ENCODE peak calls at places on chromosome 7, in six cellular contexts. M is keratinocyte, S is Karpas-422, V is colonic mucosa, G is kidney, F is GM23248. E is an unnamed sample. For H3K4me1, the result is how much of the 10 kb centered on the place peaks cover.

GRCh38 chr7:40674316-40674715 is 539.5 kb downstream of the SUGCT start:
- DNase-seq in M (no peak), F (no peak), S (no peak), V (no peak), G (no peak), E (no peak)

GRCh38 chr7:36284470-36284869 is 105.2 kb upstream of the ANLN start:
- DNase-seq in G (no peak), S (peak), F (no peak), V (no peak), M (no peak), E (peak)

GRCh38 chr7:13532028-13532753 is 457.3 kb downstream of the ETV1 start:
- DNase-seq in F (no peak), M (no peak), S (peak), G (no peak), V (no peak), E (no peak)

GRCh38 chr7:101936223-101936611 is 118.8 kb downstream of the CUX1 start:
- DNase-seq in M (no peak), V (peak), F (no peak), S (no peak), G (no peak), E (peak)

GRCh38 chr7:35268953-35269352 is 15.1 kb upstream of the TBX20 start:
- DNase-seq in M (no peak), V (no peak), S (no peak), G (no peak), F (no peak), E (no peak)

GRCh38 chr7:50803359-50804337 is 21.0 kb upstream of the GRB10 start:
- DNase-seq in V (no peak), G (no peak), M (no peak), F (peak), S (no peak), E (no peak)

GRCh38 chr7:117656806-117657205 is 177.0 kb downstream of the CFTR start:
- DNase-seq in F (no peak), S (no peak), M (no peak), V (no peak), G (no peak), E (no peak)

GRCh38 chr7:155752756-155753445 is 59.4 kb downstream of the SHH start:
- DNase-seq in F (no peak), V (no peak), S (no peak), G (no peak), M (no peak), E (no peak)

GRCh38 chr7:27197137-27198042 is 2.5 kb downstream of the HOXA13 start:
- DNase-seq in M (no peak), F (no peak), S (no peak), V (no peak), G (no peak), E (peak)

GRCh38 chr7:40757097-40757496 is 622.3 kb downstream of the SUGCT start:
- DNase-seq in S (no peak), M (no peak), G (no peak), F (no peak), V (no peak), E (peak)

GRCh38 chr7:84194484-84195260 is at the start of gene SEMA3A:
- DNase-seq in M (no peak), V (peak), G (no peak), F (peak), S (no peak), E (peak)

GRCh38 chr7:13327669-13328068 is 640.2 kb downstream of the ARL4A start:
- DNase-seq in M (no peak), V (no peak), F (peak), G (no peak), S (no peak), E (no peak)

GRCh38 chr7:28096713-28097112 is 83.9 kb downstream of the JAZF1 start:
- DNase-seq in F (peak), M (no peak), S (peak), G (no peak), V (peak), E (peak)

DNA sequence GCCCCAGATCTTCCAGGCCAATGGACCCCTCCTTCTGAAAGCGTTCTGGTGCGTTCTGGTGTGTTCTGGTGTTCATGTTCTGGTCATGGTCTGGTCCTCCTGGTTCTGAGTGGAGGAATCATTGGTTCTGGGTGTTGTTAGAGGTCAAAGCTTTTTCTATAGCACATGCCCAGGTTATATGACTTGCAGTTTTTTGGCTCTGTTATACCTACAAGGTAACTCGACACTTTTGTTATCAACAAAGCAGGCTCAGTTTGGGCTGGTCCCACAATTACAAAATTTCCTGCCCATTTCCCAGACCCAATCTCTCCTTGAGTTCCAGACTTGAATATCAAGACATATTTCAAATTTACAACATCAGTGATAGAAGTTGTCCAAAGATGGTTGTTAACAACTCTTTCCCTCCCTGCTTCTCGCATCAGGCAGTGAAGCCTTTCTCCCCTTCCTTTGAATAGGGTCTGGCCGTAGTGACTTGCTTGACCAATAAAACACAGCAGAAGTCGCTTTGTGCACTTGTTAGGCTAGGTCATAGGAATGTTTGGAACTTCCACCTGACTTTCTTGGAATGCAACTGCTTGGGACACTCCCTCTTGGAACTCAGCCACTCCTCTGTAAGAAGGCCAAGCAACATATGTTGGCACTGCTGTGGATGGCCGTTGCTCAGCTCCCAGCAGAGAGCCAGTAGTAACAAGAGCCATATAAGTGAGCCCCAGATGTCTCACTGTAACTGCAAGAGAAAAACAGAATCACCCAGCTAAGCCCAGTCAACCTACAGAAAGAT is 83.1 kb upstream of the STEAP1B start:
- DNase-seq in M (peak), F (peak), V (no peak), G (no peak), S (no peak), E (peak)
- H3K4me1 ChIP-seq in M (under half), F (under half), V (under half), G (under half), S (under half), E (under half)

GRCh38 chr7:111756687-111757178 is 194.4 kb upstream of the IMMP2L start:
- DNase-seq in V (peak), M (no peak), S (no peak), F (peak), G (peak), E (peak)
- H3K9ac ChIP-seq in V (no peak), M (no peak), S (no peak), F (peak), G (no peak), E (no peak)

DNA sequence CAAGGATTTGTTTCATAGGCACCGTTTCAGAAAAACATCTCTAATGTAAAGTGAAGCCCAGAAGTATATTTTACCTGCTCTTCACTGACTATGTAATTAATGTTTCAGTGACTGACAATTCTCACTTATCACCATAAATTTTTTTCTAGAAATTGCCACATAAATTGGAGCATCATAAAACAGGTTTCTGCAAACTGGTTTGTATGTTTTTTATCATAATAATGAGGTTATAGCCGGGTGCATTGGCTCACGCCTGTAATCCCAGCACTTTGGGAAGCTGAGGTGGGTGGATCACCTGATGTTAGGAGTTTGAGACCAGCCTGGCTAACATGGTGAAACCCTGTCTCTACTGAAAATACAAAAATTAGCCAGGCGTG is 39.4 kb downstream of the SYPL1 start:
- DNase-seq in S (no peak), M (no peak), F (no peak), G (no peak), V (no peak), E (no peak)
- H3K4me1 ChIP-seq in S (half or more), M (half or more), F (under half), G (under half), V (under half), E (under half)

DNA sequence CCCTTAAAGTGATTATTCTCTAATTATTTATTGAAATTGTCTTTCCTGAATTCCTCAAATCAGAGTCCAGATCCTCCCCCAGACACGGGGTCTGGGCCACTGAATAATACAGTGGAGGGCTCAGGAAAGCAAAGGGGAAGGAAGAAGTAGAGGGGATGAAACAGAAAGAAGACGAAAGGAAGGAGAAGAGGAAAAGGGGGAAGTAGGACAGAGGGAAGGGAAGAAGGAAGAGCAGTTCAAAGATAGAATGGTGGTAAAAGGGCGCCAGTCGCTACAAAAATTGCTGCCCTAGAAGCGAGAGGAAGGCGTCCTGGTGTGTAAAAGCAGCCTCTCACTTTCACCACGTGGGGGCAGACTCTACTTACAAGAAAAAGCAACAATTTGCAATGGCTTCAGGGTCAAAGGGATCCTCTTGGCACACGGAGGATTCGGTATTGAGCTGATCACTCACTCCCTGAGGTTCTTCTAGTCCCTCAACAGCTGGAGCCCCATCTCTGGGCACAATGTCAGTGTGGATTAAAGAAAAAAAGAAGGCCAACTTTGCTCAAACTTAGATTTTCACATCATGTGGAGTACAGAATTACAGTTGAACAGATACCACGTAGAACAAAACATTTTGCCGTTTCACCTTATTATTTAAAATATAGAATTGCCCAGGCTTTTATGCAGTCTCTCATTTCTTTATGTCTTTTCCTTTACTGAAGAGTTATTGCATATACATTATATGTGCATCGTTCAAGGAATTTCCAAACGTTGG is 31.4 kb upstream of the NPVF start:
- DNase-seq in F (peak), V (peak), S (peak), M (peak), G (no peak), E (peak)
- H3K9ac ChIP-seq in F (no peak), V (no peak), S (no peak), M (no peak), G (no peak), E (no peak)